ENCODE peak calls at places on chromosome 18, in eight cellular contexts. W is fibroblast of lung, Z is K562, B is astrocyte, D is DND-41, F is mammary epithelial cell, L is neural progenitor cell, N is kidney. E is an unnamed sample.
A peak's percentile ranks its signal among the peaks of the same experiment; 100 is the strongest.

GRCh38 chr18:13486686-13487085 is 239.7 kb downstream of the FAM210A start:
- DNase-seq in W (no peak), Z (no peak), B (no peak), D (no peak), F (no peak), L (no peak), N (no peak), E (no peak)

GRCh38 chr18:31040982-31041345 is 1.6 kb downstream of the DSC3 start:
- DNase-seq in W (peak; percentile 20), Z (no peak), B (no peak), D (no peak), F (peak; percentile 60), L (peak; percentile 66), N (no peak), E (no peak)

GRCh38 chr18:51196811-51197660 is 445 bp downstream of the MEX3C start:
- DNase-seq in W (peak; percentile 57), Z (peak; percentile 28), B (peak; percentile 42), D (peak; percentile 54), F (peak; percentile 45), L (peak; percentile 62), N (peak; percentile 90), E (peak; percentile 44)

GRCh38 chr18:23969664-23970063 is 44.9 kb upstream of the TTC39C start:
- DNase-seq in W (no peak), Z (no peak), B (no peak), D (no peak), F (no peak), L (no peak), N (no peak), E (no peak)

GRCh38 chr18:55494899-55495298 is 93.1 kb downstream of the TCF4 start:
- DNase-seq in W (no peak), Z (no peak), B (peak; percentile 89), D (no peak), F (peak; percentile 60), L (no peak), N (no peak), E (no peak)

GRCh38 chr18:75173125-75173432 is 35.9 kb downstream of the PTGR3 start:
- DNase-seq in W (peak; percentile 14), Z (peak; percentile 13), B (no peak), D (no peak), F (no peak), L (peak; percentile 32), N (no peak), E (no peak)

GRCh38 chr18:12048827-12049175 is 44.8 kb upstream of the ANKRD62 start:
- DNase-seq in W (peak; percentile 63), Z (no peak), B (peak; percentile 84), D (no peak), F (peak; percentile 86), L (no peak), N (no peak), E (no peak)

GRCh38 chr18:73462092-73462491 is 594.3 kb upstream of the NETO1 start:
- DNase-seq in W (peak; percentile 84), Z (no peak), B (peak; percentile 83), D (no peak), F (peak; percentile 11), L (no peak), N (no peak), E (no peak)

GRCh38 chr18:67525328-67526110 is 9.0 kb upstream of the DSEL start:
- DNase-seq in W (peak; percentile 99), Z (no peak), B (peak; percentile 98), D (no peak), F (peak; percentile 89), L (peak; percentile 28), N (no peak), E (peak; percentile 19)

GRCh38 chr18:75880913-75881504 is 453.5 kb upstream of the SMIM21 start:
- DNase-seq in W (no peak), Z (no peak), B (no peak), D (no peak), F (no peak), L (no peak), N (no peak), E (no peak)

GRCh38 chr18:58213445-58213844 is 169.4 kb downstream of the NEDD4L start:
- DNase-seq in W (peak; percentile 87), Z (no peak), B (peak; percentile 96), D (no peak), F (peak; percentile 89), L (no peak), N (no peak), E (peak; percentile 16)

GRCh38 chr18:57730146-57730545 is 73.0 kb downstream of the ATP8B1 start:
- DNase-seq in W (no peak), Z (no peak), B (no peak), D (no peak), F (no peak), L (no peak), N (no peak), E (peak; percentile 14)

GRCh38 chr18:52160652-52161051 is 179.3 kb upstream of the DCC start:
- DNase-seq in W (no peak), Z (no peak), B (peak; percentile 36), D (no peak), F (peak; percentile 94), L (no peak), N (no peak), E (no peak)

GRCh38 chr18:21242141-21243040 is at the start of gene GREB1L:
- DNase-seq in W (peak; percentile 21), Z (no peak), B (peak; percentile 53), D (no peak), F (peak; percentile 76), L (peak; percentile 93), N (peak; percentile 74), E (peak; percentile 34)

GRCh38 chr18:47334966-47335365 is 83.5 kb upstream of the SKOR2 start:
- DNase-seq in W (no peak), Z (no peak), B (no peak), D (no peak), F (no peak), L (no peak), N (no peak), E (no peak)

GRCh38 chr18:48300463-48300961 is 108.7 kb downstream of the ZBTB7C start:
- DNase-seq in W (no peak), Z (peak; percentile 32), B (no peak), D (peak; percentile 71), F (peak; percentile 27), L (peak; percentile 67), N (no peak), E (peak; percentile 65)

GRCh38 chr18:65607161-65607560 is 143.7 kb upstream of the CDH7 start:
- DNase-seq in W (no peak), Z (no peak), B (no peak), D (no peak), F (no peak), L (no peak), N (no peak), E (no peak)

GRCh38 chr18:37138456-37138855 is 309.5 kb downstream of the KIAA1328 start:
- DNase-seq in W (no peak), Z (no peak), B (no peak), D (no peak), F (no peak), L (no peak), N (no peak), E (no peak)

GRCh38 chr18:7755753-7756475 is 188.8 kb downstream of the PTPRM start:
- DNase-seq in W (peak; percentile 45), Z (no peak), B (no peak), D (no peak), F (no peak), L (no peak), N (no peak), E (no peak)

DNA sequence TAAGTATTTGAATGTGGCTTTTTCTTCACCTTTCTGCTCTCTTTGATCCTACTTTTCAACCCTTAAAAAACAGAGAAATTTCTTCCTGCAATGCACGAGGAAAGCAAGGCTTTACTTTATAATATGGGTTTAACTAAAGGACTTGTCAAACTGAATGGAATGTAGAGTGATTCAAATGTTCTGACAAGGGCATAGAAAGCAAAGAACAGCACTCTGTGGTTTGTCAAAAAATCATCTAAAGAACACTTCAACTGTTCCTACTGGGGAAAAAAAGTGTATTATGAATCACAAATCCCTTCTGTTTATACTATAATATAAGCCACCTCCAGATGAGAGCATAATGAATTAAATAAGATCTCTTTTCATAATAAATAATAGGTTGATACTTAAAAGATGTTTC is 45.0 kb upstream of the RIT2 start:
- DNase-seq in W (peak; percentile 61), Z (no peak), B (peak; percentile 74), D (no peak), F (peak; percentile 34), L (no peak), N (no peak), E (no peak)
- TF ChIP-seq CTCF in W (no peak), Z (no peak), B (no peak), D (no peak), F (no peak), L (no peak), N (no peak), E (no peak)

DNA sequence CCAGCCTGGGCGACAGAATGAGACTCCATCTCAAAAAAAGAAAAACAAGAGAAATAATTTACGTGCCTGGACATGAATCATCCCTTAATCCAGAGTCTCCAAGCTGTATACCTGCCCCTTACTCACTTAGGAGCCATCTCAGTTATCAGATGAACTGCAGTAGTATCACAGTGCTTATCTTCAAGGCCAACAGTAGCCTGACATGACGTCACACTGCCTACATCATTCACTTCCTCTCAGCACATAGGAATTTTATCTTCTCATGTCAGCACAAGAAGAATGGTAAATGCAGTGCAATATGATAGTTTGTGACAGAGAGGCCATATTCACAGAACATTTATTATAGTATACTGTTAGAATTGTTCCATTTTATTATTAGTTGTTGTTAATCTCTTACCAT is 216.6 kb downstream of the SS18 start:
- DNase-seq in W (no peak), Z (no peak), B (peak; percentile 2), D (no peak), F (no peak), L (no peak), N (no peak), E (no peak)
- H3K9ac ChIP-seq in W (no peak overlapping the region), Z (no peak overlapping the region), B (no peak overlapping the region), D (no peak overlapping the region), F (no peak overlapping the region), L (no peak overlapping the region), N (no peak overlapping the region), E (no peak overlapping the region)

GRCh38 chr18:32424696-32425095 is 46.0 kb downstream of the GAREM1 start:
- DNase-seq in W (peak; percentile 57), Z (no peak), B (peak; percentile 4), D (no peak), F (no peak), L (no peak), N (no peak), E (no peak)
- TF ChIP-seq CTCF in W (no peak), Z (no peak), B (no peak), D (no peak), F (no peak), L (no peak), N (no peak), E (no peak)

GRCh38 chr18:63146185-63146584 is 173.4 kb downstream of the BCL2 start:
- DNase-seq in W (no peak), Z (no peak), B (no peak), D (no peak), F (no peak), L (no peak), N (no peak), E (no peak)

GRCh38 chr18:63148449-63149199 is 170.9 kb downstream of the BCL2 start:
- DNase-seq in W (peak; percentile 90), Z (no peak), B (peak; percentile 11), D (no peak), F (no peak), L (no peak), N (no peak), E (no peak)

GRCh38 chr18:63147010-63147409 is 172.6 kb downstream of the BCL2 start:
- DNase-seq in W (no peak), Z (no peak), B (no peak), D (no peak), F (no peak), L (no peak), N (no peak), E (no peak)

GRCh38 chr18:63149200-63149587 is 170.4 kb downstream of the BCL2 start:
- DNase-seq in W (no peak), Z (no peak), B (no peak), D (no peak), F (no peak), L (peak; percentile 21), N (no peak), E (no peak)

GRCh38 chr18:63147973-63148372 is 171.6 kb downstream of the BCL2 start:
- DNase-seq in W (no peak), Z (no peak), B (no peak), D (no peak), F (no peak), L (no peak), N (no peak), E (no peak)
- H3K9ac ChIP-seq in W (no peak overlapping the region), Z (no peak overlapping the region), B (no peak overlapping the region), D (no peak overlapping the region), F (no peak overlapping the region), L (no peak overlapping the region), N (no peak overlapping the region), E (no peak overlapping the region)

E was measured in colonic mucosa.